ENCODE peak calls at places on chromosomes 11 and 22, in ten cellular contexts. K is AG04450; G is GM12865; J is NCI-H1092; Y is AG09309; X is HS-5; B is cardiac muscle cell; V is heart right ventricle; Z is colonic mucosa; I is stimulated activated CD4-positive, alpha-beta T cell treated with anti-CD3 and anti-CD28 coated beads, Interleukin-15, amount 100 ng/mL, for 24 hours. U is an unnamed sample.

GRCh38 chr11:44780940-44781631 is 54.3 kb downstream of the TSPAN18 start:
- DNase-seq in I (no peak), Z (no peak), V (peak), G (no peak), J (no peak), K (no peak), X (no peak), Y (no peak), B (peak), U (no peak)

GRCh38 chr22:31585161-31585859 is 76.7 kb downstream of the PISD start:
- DNase-seq in Y (peak), B (no peak), K (no peak), G (no peak), V (no peak), J (no peak), I (peak), Z (no peak), X (no peak), U (no peak)

GRCh38 chr22:35918466-35918865 is 110.2 kb downstream of the RBFOX2 start:
- DNase-seq in I (no peak), Z (no peak), J (peak), X (no peak), K (no peak), G (no peak), Y (no peak), B (no peak), V (no peak), U (no peak)

GRCh38 chr11:26188559-26188958 is 143.4 kb upstream of the ANO3 start:
- DNase-seq in X (no peak), V (no peak), B (no peak), I (no peak), G (no peak), Y (no peak), J (no peak), K (no peak), Z (no peak), U (no peak)

GRCh38 chr11:69044111-69045013 is 4.4 kb upstream of the TPCN2 start:
- DNase-seq in V (peak), G (peak), X (no peak), J (no peak), Y (peak), K (peak), B (peak), I (peak), Z (peak), U (peak)

GRCh38 chr11:71305451-71306125 is 53.2 kb upstream of the SHANK2 start:
- DNase-seq in Z (peak), I (no peak), V (no peak), J (no peak), K (no peak), G (no peak), B (no peak), X (no peak), Y (no peak), U (no peak)

GRCh38 chr11:130580372-130580771 is 131.9 kb downstream of the ADAMTS15 start:
- DNase-seq in I (no peak), G (no peak), B (no peak), J (no peak), V (no peak), Y (peak), Z (no peak), X (peak), K (peak), U (peak)

GRCh38 chr11:132851247-132851646 is 681.1 kb downstream of the OPCML start:
- DNase-seq in G (no peak), B (no peak), J (no peak), I (no peak), Y (no peak), V (no peak), K (no peak), Z (no peak), X (no peak), U (no peak)

GRCh38 chr11:99325807-99326206 is 305.1 kb downstream of the CNTN5 start:
- DNase-seq in I (no peak), J (no peak), K (peak), V (no peak), G (no peak), X (peak), B (no peak), Y (peak), Z (no peak), U (peak)

GRCh38 chr11:1042626-1043562 is 6.4 kb upstream of the MUC6 start:
- DNase-seq in K (no peak), Y (no peak), G (no peak), B (no peak), V (peak), X (no peak), J (no peak), I (no peak), Z (no peak), U (no peak)